ENCODE peak calls at places on chromosomes 4 and X, in nine cellular contexts. Q, G, X, B, N, C, T, U and K are unnamed samples.

GRCh38 chr4:70080205-70080604 is 30.0 kb downstream of the HTN1 start:
- ATAC-seq in Q (no peak), G (no peak), X (no peak), B (no peak), N (no peak), C (no peak), T (no peak), U (no peak), K (no peak)

GRCh38 chrX:131068945-131069719 is 11.0 kb downstream of the ARHGAP36 start:
- ATAC-seq in Q (no peak), G (no peak), X (no peak), B (peak; percentile 60), N (no peak), C (no peak), T (peak; percentile 32), U (no peak), K (no peak)

GRCh38 chrX:2589186-2590020 is 88.6 kb upstream of the DHRSX start:
- ATAC-seq in Q (no peak), G (no peak), X (no peak), B (no peak), N (no peak), C (no peak), T (no peak), U (peak; percentile 93), K (no peak)

GRCh38 chr4:80459918-80460473 is 124.5 kb downstream of the CFAP299 start:
- ATAC-seq in Q (no peak), G (no peak), X (no peak), B (no peak), N (no peak), C (no peak), T (peak; percentile 33), U (no peak), K (no peak)

GRCh38 chr4:177124436-177124835 is 185.2 kb upstream of the NEIL3 start:
- ATAC-seq in Q (no peak), G (no peak), X (no peak), B (no peak), N (no peak), C (no peak), T (no peak), U (no peak), K (no peak)

GRCh38 chr4:83618991-83619390 is 83.1 kb downstream of the GPAT3 start:
- ATAC-seq in Q (peak; percentile 59), G (peak; percentile 85), X (no peak), B (peak; percentile 15), N (no peak), C (peak; percentile 62), T (peak; percentile 85), U (peak; percentile 87), K (no peak)

GRCh38 chr4:159107203-159107921 is 4.5 kb downstream of the RAPGEF2 start:
- ATAC-seq in Q (no peak), G (no peak), X (no peak), B (no peak), N (no peak), C (no peak), T (no peak), U (no peak), K (peak; percentile 40)

GRCh38 chr4:1405249-1405635 is 1.0 kb downstream of the NKX1-1 start:
- ATAC-seq in Q (no peak), G (no peak), X (no peak), B (no peak), N (no peak), C (no peak), T (no peak), U (no peak), K (no peak)

GRCh38 chr4:170386511-170386910 is 296.8 kb upstream of the AADAT start:
- ATAC-seq in Q (no peak), G (no peak), X (no peak), B (no peak), N (no peak), C (no peak), T (no peak), U (peak; percentile 6), K (no peak)

GRCh38 chrX:69128573-69128972 is 36.7 kb downstream of the PJA1 start:
- ATAC-seq in Q (peak; percentile 75), G (peak; percentile 65), X (peak; percentile 48), B (no peak), N (no peak), C (no peak), T (peak; percentile 69), U (peak; percentile 26), K (no peak)

GRCh38 chr4:62117879-62118278 is 917.8 kb downstream of the ADGRL3 start:
- ATAC-seq in Q (no peak), G (no peak), X (no peak), B (no peak), N (no peak), C (no peak), T (no peak), U (no peak), K (no peak)

GRCh38 chr4:102352774-102353173 is 7.5 kb upstream of the SLC39A8 start:
- ATAC-seq in Q (no peak), G (peak; percentile 77), X (no peak), B (peak; percentile 54), N (no peak), C (peak; percentile 58), T (peak; percentile 88), U (no peak), K (no peak)

GRCh38 chrX:13387656-13388421 is 68.0 kb upstream of the ATXN3L start:
- ATAC-seq in Q (peak; percentile 19), G (peak; percentile 54), X (no peak), B (no peak), N (peak; percentile 48), C (no peak), T (peak; percentile 69), U (peak; percentile 64), K (peak; percentile 94)